ENCODE peak calls at places on chromosomes 4 and X, in nine cellular contexts. One of them, this sample, is unnamed.

GRCh38 chrX:31423575-31424284 is 351.9 kb upstream of the FTHL17 start:
- DNase-seq in hepatocyte: peak; percentile 74
- DNase-seq in AG10803: peak; percentile 68
- DNase-seq in prostate gland: peak; percentile 14
- DNase-seq in neural progenitor cell: peak; percentile 60
- DNase-seq in HCT116: no peak
- DNase-seq in bronchial epithelial cell: peak; percentile 49
- DNase-seq in choroid plexus epithelial cell: peak; percentile 80
- DNase-seq in AG09309: no peak
- DNase-seq in this sample: peak; percentile 77

GRCh38 chrX:10156199-10157031 is at the start of gene CLCN4:
- DNase-seq in HCT116: peak; percentile 10
- DNase-seq in AG09309: no peak
- DNase-seq in AG10803: peak; percentile 64
- DNase-seq in bronchial epithelial cell: no peak
- DNase-seq in prostate gland: peak; percentile 9
- DNase-seq in choroid plexus epithelial cell: peak; percentile 56
- DNase-seq in neural progenitor cell: peak; percentile 74
- DNase-seq in hepatocyte: peak; percentile 54
- DNase-seq in this sample: peak; percentile 58

GRCh38 chr4:7813674-7814073 is 126.0 kb downstream of the AFAP1 start:
- DNase-seq in hepatocyte: no peak
- DNase-seq in prostate gland: no peak
- DNase-seq in neural progenitor cell: no peak
- DNase-seq in AG10803: peak; percentile 52
- DNase-seq in bronchial epithelial cell: peak; percentile 61
- DNase-seq in choroid plexus epithelial cell: peak; percentile 94
- DNase-seq in AG09309: no peak
- DNase-seq in HCT116: no peak
- DNase-seq in this sample: peak; percentile 63

GRCh38 chr4:77308843-77309242 is 151.8 kb downstream of the CCNG2 start:
- DNase-seq in AG10803: peak; percentile 44
- DNase-seq in neural progenitor cell: peak; percentile 54
- DNase-seq in hepatocyte: peak; percentile 30
- DNase-seq in HCT116: peak; percentile 10
- DNase-seq in prostate gland: no peak
- DNase-seq in choroid plexus epithelial cell: peak; percentile 41
- DNase-seq in bronchial epithelial cell: peak; percentile 53
- DNase-seq in AG09309: peak; percentile 13
- DNase-seq in this sample: peak; percentile 36

GRCh38 chr4:94488667-94489066 is 36.9 kb downstream of the PDLIM5 start:
- DNase-seq in bronchial epithelial cell: peak; percentile 99
- DNase-seq in AG09309: peak; percentile 55
- DNase-seq in prostate gland: no peak
- DNase-seq in HCT116: no peak
- DNase-seq in neural progenitor cell: no peak
- DNase-seq in hepatocyte: no peak
- DNase-seq in choroid plexus epithelial cell: peak; percentile 48
- DNase-seq in AG10803: peak; percentile 25
- DNase-seq in this sample: no peak

GRCh38 chr4:187270154-187270553 is 546.5 kb upstream of the FAT1 start:
- DNase-seq in AG09309: no peak
- DNase-seq in hepatocyte: no peak
- DNase-seq in choroid plexus epithelial cell: no peak
- DNase-seq in bronchial epithelial cell: peak; percentile 46
- DNase-seq in AG10803: no peak
- DNase-seq in HCT116: no peak
- DNase-seq in prostate gland: no peak
- DNase-seq in neural progenitor cell: no peak
- DNase-seq in this sample: no peak

GRCh38 chrX:28581522-28581921 is 5.7 kb upstream of the IL1RAPL1 start:
- DNase-seq in prostate gland: no peak
- DNase-seq in AG09309: no peak
- DNase-seq in choroid plexus epithelial cell: peak; percentile 4
- DNase-seq in hepatocyte: no peak
- DNase-seq in bronchial epithelial cell: no peak
- DNase-seq in AG10803: no peak
- DNase-seq in neural progenitor cell: no peak
- DNase-seq in HCT116: no peak
- DNase-seq in this sample: no peak

GRCh38 chrX:9285342-9285771 is 179.5 kb upstream of the TBL1X start:
- DNase-seq in hepatocyte: no peak
- DNase-seq in AG10803: no peak
- DNase-seq in prostate gland: no peak
- DNase-seq in HCT116: no peak
- DNase-seq in neural progenitor cell: no peak
- DNase-seq in AG09309: no peak
- DNase-seq in bronchial epithelial cell: no peak
- DNase-seq in choroid plexus epithelial cell: no peak
- DNase-seq in this sample: no peak

GRCh38 chr4:86286729-86287128 is 73.1 kb downstream of the MAPK10 start:
- DNase-seq in AG10803: no peak
- DNase-seq in hepatocyte: no peak
- DNase-seq in choroid plexus epithelial cell: no peak
- DNase-seq in prostate gland: peak; percentile 70
- DNase-seq in HCT116: no peak
- DNase-seq in bronchial epithelial cell: peak; percentile 74
- DNase-seq in AG09309: no peak
- DNase-seq in neural progenitor cell: no peak
- DNase-seq in this sample: no peak

GRCh38 chr4:33825685-33826084 is 2418.6 kb downstream of the ARAP2 start:
- DNase-seq in bronchial epithelial cell: no peak
- DNase-seq in AG10803: no peak
- DNase-seq in HCT116: no peak
- DNase-seq in neural progenitor cell: no peak
- DNase-seq in prostate gland: no peak
- DNase-seq in hepatocyte: no peak
- DNase-seq in choroid plexus epithelial cell: no peak
- DNase-seq in AG09309: no peak
- DNase-seq in this sample: no peak

GRCh38 chrX:53261573-53261972 is 19.8 kb downstream of the IQSEC2 start:
- DNase-seq in hepatocyte: no peak
- DNase-seq in AG10803: no peak
- DNase-seq in prostate gland: no peak
- DNase-seq in neural progenitor cell: no peak
- DNase-seq in bronchial epithelial cell: no peak
- DNase-seq in choroid plexus epithelial cell: no peak
- DNase-seq in HCT116: no peak
- DNase-seq in AG09309: no peak
- DNase-seq in this sample: peak; percentile 4

GRCh38 chr4:158791588-158791987 is 22.8 kb downstream of the FNIP2 start:
- DNase-seq in HCT116: no peak
- DNase-seq in choroid plexus epithelial cell: no peak
- DNase-seq in AG10803: no peak
- DNase-seq in AG09309: no peak
- DNase-seq in neural progenitor cell: no peak
- DNase-seq in prostate gland: no peak
- DNase-seq in hepatocyte: no peak
- DNase-seq in bronchial epithelial cell: no peak
- DNase-seq in this sample: no peak
- H3K4me3 ChIP-seq in HCT116: no peak overlapping the region
- H3K4me3 ChIP-seq in choroid plexus epithelial cell: no peak overlapping the region
- H3K4me3 ChIP-seq in AG10803: no peak overlapping the region
- H3K4me3 ChIP-seq in AG09309: no peak overlapping the region
- H3K4me3 ChIP-seq in neural progenitor cell: no peak overlapping the region
- H3K4me3 ChIP-seq in prostate gland: no peak overlapping the region
- H3K4me3 ChIP-seq in hepatocyte: no peak overlapping the region
- H3K4me3 ChIP-seq in bronchial epithelial cell: no peak overlapping the region
- H3K4me3 ChIP-seq in this sample: no peak overlapping the region

GRCh38 chrX:49848275-49848674 is 19.2 kb downstream of the PAGE4 start:
- DNase-seq in neural progenitor cell: no peak
- DNase-seq in bronchial epithelial cell: no peak
- DNase-seq in AG09309: no peak
- DNase-seq in AG10803: no peak
- DNase-seq in hepatocyte: no peak
- DNase-seq in HCT116: no peak
- DNase-seq in choroid plexus epithelial cell: no peak
- DNase-seq in prostate gland: no peak
- DNase-seq in this sample: no peak

GRCh38 chrX:49850028-49850427 is 20.9 kb downstream of the PAGE4 start:
- DNase-seq in choroid plexus epithelial cell: no peak
- DNase-seq in bronchial epithelial cell: no peak
- DNase-seq in HCT116: no peak
- DNase-seq in neural progenitor cell: no peak
- DNase-seq in prostate gland: no peak
- DNase-seq in AG09309: no peak
- DNase-seq in hepatocyte: no peak
- DNase-seq in AG10803: no peak
- DNase-seq in this sample: no peak

GRCh38 chrX:49858341-49858740 is 20.9 kb upstream of the USP27X start:
- DNase-seq in neural progenitor cell: no peak
- DNase-seq in prostate gland: no peak
- DNase-seq in AG10803: no peak
- DNase-seq in hepatocyte: no peak
- DNase-seq in choroid plexus epithelial cell: no peak
- DNase-seq in AG09309: no peak
- DNase-seq in bronchial epithelial cell: no peak
- DNase-seq in HCT116: no peak
- DNase-seq in this sample: no peak

GRCh38 chrX:49856819-49857218 is 22.5 kb upstream of the USP27X start:
- DNase-seq in prostate gland: no peak
- DNase-seq in choroid plexus epithelial cell: no peak
- DNase-seq in AG10803: no peak
- DNase-seq in HCT116: no peak
- DNase-seq in hepatocyte: no peak
- DNase-seq in AG09309: no peak
- DNase-seq in neural progenitor cell: no peak
- DNase-seq in bronchial epithelial cell: no peak
- DNase-seq in this sample: no peak

DNA sequence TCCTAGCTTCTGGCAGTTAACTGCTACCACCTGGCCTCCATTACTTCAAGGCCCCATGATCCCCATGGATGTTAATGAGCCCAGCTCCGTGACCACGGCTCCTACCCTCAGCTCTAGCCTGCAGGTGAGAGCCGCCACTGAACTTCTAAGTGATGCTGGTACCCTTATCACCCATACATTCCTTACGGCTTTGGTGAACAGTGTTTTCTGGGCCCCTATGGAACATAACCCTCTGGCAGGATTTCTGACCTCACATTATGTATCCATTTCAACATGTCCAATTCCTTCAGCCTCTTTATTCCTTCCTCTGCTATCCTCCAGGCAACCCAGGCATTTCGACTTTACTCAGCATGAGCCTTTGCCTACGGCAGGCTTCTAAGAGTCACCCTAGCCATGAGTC is 24.6 kb downstream of the PAGE4 start:
- DNase-seq in AG09309: no peak
- DNase-seq in prostate gland: no peak
- DNase-seq in bronchial epithelial cell: no peak
- DNase-seq in neural progenitor cell: no peak
- DNase-seq in AG10803: no peak
- DNase-seq in choroid plexus epithelial cell: no peak
- DNase-seq in hepatocyte: no peak
- DNase-seq in HCT116: no peak
- DNase-seq in this sample: no peak
- TF ChIP-seq CTCF in AG09309: no peak
- TF ChIP-seq CTCF in prostate gland: no peak
- TF ChIP-seq CTCF in bronchial epithelial cell: no peak
- TF ChIP-seq CTCF in neural progenitor cell: no peak
- TF ChIP-seq CTCF in AG10803: no peak
- TF ChIP-seq CTCF in choroid plexus epithelial cell: no peak
- TF ChIP-seq CTCF in hepatocyte: no peak
- TF ChIP-seq CTCF in HCT116: no peak
- TF ChIP-seq CTCF in this sample: no peak

DNA sequence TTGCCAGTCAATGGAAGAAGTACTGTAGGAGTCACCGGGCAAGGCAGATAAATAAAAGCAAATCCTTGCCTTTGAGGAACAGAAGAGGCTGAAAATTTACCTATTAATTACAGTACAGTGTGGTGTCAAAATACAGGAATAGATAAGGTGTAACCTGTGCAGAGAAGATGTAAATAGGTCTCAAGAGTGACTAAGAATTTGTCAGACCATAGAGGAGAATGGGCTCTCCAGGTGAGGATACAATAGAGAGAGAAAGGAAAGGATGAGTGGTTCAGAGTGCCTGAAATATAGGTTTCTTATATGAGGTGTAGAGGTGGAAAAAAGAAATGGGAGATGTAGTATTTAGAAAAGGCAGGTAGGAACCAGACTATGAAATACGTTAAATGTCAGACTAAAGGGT is 801 bp upstream of the ZC4H2 start:
- DNase-seq in choroid plexus epithelial cell: no peak
- DNase-seq in prostate gland: no peak
- DNase-seq in AG09309: no peak
- DNase-seq in hepatocyte: no peak
- DNase-seq in AG10803: no peak
- DNase-seq in HCT116: no peak
- DNase-seq in neural progenitor cell: no peak
- DNase-seq in bronchial epithelial cell: peak; percentile 71
- DNase-seq in this sample: no peak
- H3K4me3 ChIP-seq in choroid plexus epithelial cell: peak overlapping the region; percentile 64
- H3K4me3 ChIP-seq in prostate gland: no peak overlapping the region
- H3K4me3 ChIP-seq in AG09309: no peak overlapping the region
- H3K4me3 ChIP-seq in hepatocyte: no peak overlapping the region
- H3K4me3 ChIP-seq in AG10803: no peak overlapping the region
- H3K4me3 ChIP-seq in HCT116: no peak overlapping the region
- H3K4me3 ChIP-seq in neural progenitor cell: peak overlapping the region; percentile 68
- H3K4me3 ChIP-seq in bronchial epithelial cell: no peak overlapping the region
- H3K4me3 ChIP-seq in this sample: no peak overlapping the region

GRCh38 chr4:126404549-126404948 is 1089.8 kb downstream of the FAT4 start:
- DNase-seq in prostate gland: no peak
- DNase-seq in neural progenitor cell: no peak
- DNase-seq in HCT116: no peak
- DNase-seq in AG09309: no peak
- DNase-seq in choroid plexus epithelial cell: peak; percentile 12
- DNase-seq in hepatocyte: no peak
- DNase-seq in AG10803: no peak
- DNase-seq in bronchial epithelial cell: peak; percentile 90
- DNase-seq in this sample: peak; percentile 3
- TF ChIP-seq CTCF in prostate gland: no peak
- TF ChIP-seq CTCF in neural progenitor cell: no peak
- TF ChIP-seq CTCF in HCT116: no peak
- TF ChIP-seq CTCF in AG09309: no peak
- TF ChIP-seq CTCF in choroid plexus epithelial cell: no peak
- TF ChIP-seq CTCF in hepatocyte: no peak
- TF ChIP-seq CTCF in AG10803: no peak
- TF ChIP-seq CTCF in bronchial epithelial cell: no peak
- TF ChIP-seq CTCF in this sample: no peak

GRCh38 chr4:6221296-6221850 is 21.0 kb upstream of the JAKMIP1 start:
- DNase-seq in AG10803: no peak
- DNase-seq in hepatocyte: no peak
- DNase-seq in HCT116: no peak
- DNase-seq in neural progenitor cell: peak; percentile 36
- DNase-seq in prostate gland: no peak
- DNase-seq in AG09309: no peak
- DNase-seq in bronchial epithelial cell: no peak
- DNase-seq in choroid plexus epithelial cell: no peak
- DNase-seq in this sample: no peak
- H3K4me3 ChIP-seq in AG10803: no peak overlapping the region
- H3K4me3 ChIP-seq in hepatocyte: peak overlapping the region; percentile 27
- H3K4me3 ChIP-seq in HCT116: no peak overlapping the region
- H3K4me3 ChIP-seq in neural progenitor cell: peak overlapping the region; percentile 57
- H3K4me3 ChIP-seq in prostate gland: no peak overlapping the region
- H3K4me3 ChIP-seq in AG09309: no peak overlapping the region
- H3K4me3 ChIP-seq in bronchial epithelial cell: no peak overlapping the region
- H3K4me3 ChIP-seq in choroid plexus epithelial cell: no peak overlapping the region
- H3K4me3 ChIP-seq in this sample: no peak overlapping the region

GRCh38 chr4:155208258-155209054 is at the start of gene NPY2R:
- DNase-seq in neural progenitor cell: peak; percentile 79
- DNase-seq in prostate gland: no peak
- DNase-seq in AG10803: no peak
- DNase-seq in HCT116: no peak
- DNase-seq in bronchial epithelial cell: no peak
- DNase-seq in choroid plexus epithelial cell: no peak
- DNase-seq in AG09309: no peak
- DNase-seq in hepatocyte: peak; percentile 28
- DNase-seq in this sample: no peak
- TF ChIP-seq CTCF in neural progenitor cell: peak; percentile 76
- TF ChIP-seq CTCF in prostate gland: no peak
- TF ChIP-seq CTCF in AG10803: no peak
- TF ChIP-seq CTCF in HCT116: no peak
- TF ChIP-seq CTCF in bronchial epithelial cell: no peak
- TF ChIP-seq CTCF in choroid plexus epithelial cell: no peak
- TF ChIP-seq CTCF in AG09309: no peak
- TF ChIP-seq CTCF in hepatocyte: peak; percentile 32
- TF ChIP-seq CTCF in this sample: no peak

GRCh38 chrX:44055638-44056037 is 82.4 kb upstream of the NDP start:
- DNase-seq in HCT116: no peak
- DNase-seq in AG10803: no peak
- DNase-seq in neural progenitor cell: no peak
- DNase-seq in AG09309: no peak
- DNase-seq in choroid plexus epithelial cell: no peak
- DNase-seq in prostate gland: no peak
- DNase-seq in hepatocyte: no peak
- DNase-seq in bronchial epithelial cell: no peak
- DNase-seq in this sample: no peak
- H3K4me3 ChIP-seq in HCT116: no peak overlapping the region
- H3K4me3 ChIP-seq in AG10803: no peak overlapping the region
- H3K4me3 ChIP-seq in neural progenitor cell: no peak overlapping the region
- H3K4me3 ChIP-seq in AG09309: no peak overlapping the region
- H3K4me3 ChIP-seq in choroid plexus epithelial cell: no peak overlapping the region
- H3K4me3 ChIP-seq in prostate gland: no peak overlapping the region
- H3K4me3 ChIP-seq in hepatocyte: no peak overlapping the region
- H3K4me3 ChIP-seq in bronchial epithelial cell: no peak overlapping the region
- H3K4me3 ChIP-seq in this sample: no peak overlapping the region

This sample was measured in fibroblast of pulmonary artery.